ENCODE peak calls at places on chromosomes 4 and X, in six cellular contexts. G is hypothalamus; R is activated CD4-positive, alpha-beta T cell treated with anti-CD3 and anti-CD28 coated beads for 1 hour; X is fibroblast of the aortic adventitia; D is aorta; T is activated CD8-positive, alpha-beta T cell treated with anti-CD3 and anti-CD28 coated beads for 36 hours. L is an unnamed sample.

GRCh38 chrX:1448793-1449580 is 3.7 kb downstream of the ASMTL start:
- DNase-seq in G (no peak), X (no peak), R (no peak), D (peak; percentile 43), T (no peak), L (no peak)

GRCh38 chrX:29257516-29257915 is 670.3 kb downstream of the IL1RAPL1 start:
- DNase-seq in T (no peak), G (no peak), D (no peak), X (peak; percentile 79), R (no peak), L (no peak)

GRCh38 chr4:189771696-189772361 is 168.8 kb upstream of the FRG1 start:
- DNase-seq in X (no peak), G (no peak), T (no peak), D (no peak), R (no peak), L (no peak)

GRCh38 chrX:103656623-103657022 is 27.8 kb downstream of the TCEAL1 start:
- DNase-seq in G (no peak), D (no peak), X (peak; percentile 67), T (no peak), R (no peak), L (no peak)

GRCh38 chr4:47692691-47693090 is 145.2 kb downstream of the CORIN start:
- DNase-seq in T (no peak), D (no peak), G (no peak), X (no peak), R (no peak), L (no peak)

GRCh38 chrX:47091149-47091775 is 13.0 kb downstream of the RGN start:
- DNase-seq in R (no peak), T (peak; percentile 6), X (peak; percentile 16), D (no peak), G (no peak), L (no peak)

GRCh38 chr4:23153076-23153475 is 460.3 kb downstream of the GBA3 start:
- DNase-seq in T (no peak), G (no peak), D (no peak), X (peak; percentile 8), R (no peak), L (no peak)

GRCh38 chr4:88623097-88623496 is 30.8 kb downstream of the HERC3 start:
- DNase-seq in R (no peak), T (no peak), D (no peak), X (peak; percentile 76), G (no peak), L (no peak)

GRCh38 chrX:48475774-48476577 is at the start of gene FTSJ1:
- DNase-seq in T (peak; percentile 91), R (peak; percentile 81), X (peak; percentile 92), G (peak; percentile 52), D (peak; percentile 94), L (peak; percentile 73)

GRCh38 chr4:1172228-1172851 is at the start of gene SPON2:
- DNase-seq in D (peak; percentile 78), X (no peak), G (no peak), R (no peak), T (no peak), L (no peak)

GRCh38 chrX:13891367-13892146 is 74.7 kb upstream of the GPM6B start:
- DNase-seq in R (no peak), G (no peak), D (no peak), T (no peak), X (no peak), L (no peak)

GRCh38 chr4:78954048-78954666 is 14.9 kb upstream of the PAQR3 start:
- DNase-seq in T (peak; percentile 13), D (no peak), R (no peak), G (no peak), X (no peak), L (no peak)

GRCh38 chrX:17380221-17380620 is 5.2 kb downstream of the NHS start:
- DNase-seq in G (no peak), T (no peak), R (no peak), X (no peak), D (no peak), L (no peak)

GRCh38 chr4:155523358-155523757 is 143.3 kb upstream of the GUCY1A1 start:
- DNase-seq in G (no peak), X (no peak), T (no peak), R (no peak), D (no peak), L (no peak)

GRCh38 chr4:158094413-158095110 is 78.3 kb downstream of the GASK1B start:
- DNase-seq in T (no peak), R (no peak), X (peak; percentile 71), D (no peak), G (no peak), L (no peak)

GRCh38 chr4:112857461-112857860 is 192.0 kb upstream of the ANK2 start:
- DNase-seq in R (no peak), X (peak; percentile 90), T (no peak), D (no peak), G (no peak), L (no peak)

GRCh38 chrX:56564182-56564885 is 907 bp downstream of the UBQLN2 start:
- DNase-seq in X (peak; percentile 37), G (no peak), R (no peak), T (peak; percentile 47), D (no peak), L (no peak)

GRCh38 chrX:78046362-78046761 is 57.7 kb upstream of the PGK1 start:
- DNase-seq in D (no peak), X (no peak), R (no peak), T (no peak), G (no peak), L (no peak)

GRCh38 chrX:118459494-118459893 is 36.1 kb upstream of the DOCK11 start:
- DNase-seq in D (no peak), G (no peak), R (no peak), T (peak; percentile 9), X (peak; percentile 74), L (no peak)

GRCh38 chr4:94758141-94758699 is 465 bp downstream of the BMPR1B start:
- DNase-seq in R (no peak), G (no peak), T (peak; percentile 5), X (peak; percentile 24), D (peak; percentile 90), L (no peak)

GRCh38 chrX:153303276-153304262 is 18.0 kb downstream of the PNMA6F start:
- DNase-seq in G (no peak), D (no peak), X (no peak), R (no peak), T (no peak), L (no peak)

GRCh38 chr4:76434901-76435688 is at the start of gene SHROOM3:
- DNase-seq in D (no peak), X (peak; percentile 42), T (no peak), G (no peak), R (no peak), L (no peak)

GRCh38 chr4:7513731-7514130 is 79.0 kb upstream of the PSAPL1 start:
- DNase-seq in X (no peak), R (no peak), T (no peak), D (no peak), G (no peak), L (no peak)

GRCh38 chrX:139194571-139195280 is 335.8 kb upstream of the F9 start:
- DNase-seq in R (no peak), G (no peak), T (no peak), D (peak; percentile 75), X (peak; percentile 19), L (no peak)

GRCh38 chr4:113760094-113760851 is 1.3 kb downstream of the CAMK2D start:
- DNase-seq in D (no peak), X (peak; percentile 66), T (peak; percentile 63), G (no peak), R (no peak), L (peak; percentile 20)

GRCh38 chr4:124589827-124590226 is 122.7 kb downstream of the ANKRD50 start:
- DNase-seq in G (no peak), D (no peak), X (no peak), R (no peak), T (no peak), L (no peak)

GRCh38 chr4:59570850-59571476 is 1629.2 kb upstream of the ADGRL3 start:
- DNase-seq in X (no peak), R (no peak), T (no peak), G (no peak), D (no peak), L (no peak)

GRCh38 chrX:110847334-110847733 is 51.7 kb upstream of the CHRDL1 start:
- DNase-seq in D (no peak), T (no peak), X (peak; percentile 81), R (no peak), G (no peak), L (no peak)

L was measured in T-helper 9 cell.